ENCODE peak calls at places on chromosomes 13 and 19, in ten cellular contexts. K is stimulated activated CD8-positive, alpha-beta memory T cell treated with anti-CD3 and anti-CD28 coated beads, Interleukin-2, amount 100 ng/mL, for 1 hour; U is ascending aorta; Z is astrocyte of the spinal cord; W is coronary artery; G is NB4; J is HT-29; X is fibroblast of the aortic adventitia; R is AG09319; Q is aorta. H is an unnamed sample.

GRCh38 chr13:103140001-103140671 is 73.9 kb upstream of the SLC10A2 start:
- DNase-seq in K (no peak), U (no peak), Z (peak), W (no peak), G (peak), J (peak), X (no peak), R (no peak), Q (no peak), H (no peak)

GRCh38 chr13:75263741-75264407 is 218.1 kb downstream of the TBC1D4 start:
- DNase-seq in K (no peak), U (no peak), Z (peak), W (no peak), G (no peak), J (no peak), X (peak), R (peak), Q (no peak), H (no peak)

GRCh38 chr19:17564783-17565182 is 9.3 kb downstream of the COLGALT1 start:
- DNase-seq in K (no peak), U (no peak), Z (no peak), W (no peak), G (no peak), J (no peak), X (no peak), R (no peak), Q (no peak), H (no peak)

GRCh38 chr19:23771761-23772667 is 13.3 kb upstream of the ZNF681 start:
- DNase-seq in K (no peak), U (no peak), Z (no peak), W (no peak), G (peak), J (no peak), X (no peak), R (no peak), Q (no peak), H (peak)

GRCh38 chr19:37981785-37982475 is 74.9 kb downstream of the SIPA1L3 start:
- DNase-seq in K (no peak), U (no peak), Z (no peak), W (no peak), G (no peak), J (peak), X (no peak), R (no peak), Q (no peak), H (no peak)

GRCh38 chr13:113425931-113426590 is 27.2 kb downstream of the ADPRHL1 start:
- DNase-seq in K (no peak), U (no peak), Z (no peak), W (no peak), G (peak), J (no peak), X (peak), R (no peak), Q (no peak), H (no peak)

GRCh38 chr19:18479964-18480723 is 41.7 kb downstream of the ELL start:
- DNase-seq in K (no peak), U (no peak), Z (no peak), W (no peak), G (no peak), J (no peak), X (peak), R (peak), Q (peak), H (no peak)

GRCh38 chr19:30393046-30393445 is 20.9 kb downstream of the ZNF536 start:
- DNase-seq in K (no peak), U (no peak), Z (no peak), W (no peak), G (peak), J (no peak), X (no peak), R (no peak), Q (no peak), H (peak)